ENCODE peak calls at places on chromosomes 2 and 18, in eight cellular contexts. H is fibroblast of lung, M is Peyer's patch, O is GM23338, K is right lobe of liver, X is psoas muscle, F is body of pancreas, J is heart right ventricle. Q is an unnamed sample. For H3K4me1, the result is how much of the 10 kb centered on the place peaks cover.

GRCh38 chr2:127187831-127188230 is 32.3 kb downstream of the CYP27C1 start:
- DNase-seq in H (no peak), M (no peak), O (no peak), K (no peak), X (no peak), F (no peak), J (no peak), Q (no peak)

GRCh38 chr2:127423476-127423840 is 5.2 kb downstream of the PROC start:
- DNase-seq in H (no peak), M (peak), O (peak), K (no peak), X (no peak), F (no peak), J (no peak), Q (peak)

GRCh38 chr18:70535041-70535440 is 246.2 kb downstream of the SOCS6 start:
- DNase-seq in H (no peak), M (no peak), O (no peak), K (no peak), X (no peak), F (no peak), J (no peak), Q (no peak)

GRCh38 chr2:58834404-58834803 is 593.3 kb upstream of the FANCL start:
- DNase-seq in H (peak), M (no peak), O (peak), K (peak), X (no peak), F (no peak), J (peak), Q (no peak)

GRCh38 chr2:166090346-166090745 is 37.5 kb downstream of the SCN1A start:
- DNase-seq in H (peak), M (no peak), O (no peak), K (no peak), X (no peak), F (no peak), J (no peak), Q (no peak)

GRCh38 chr2:36740031-36740430 is 43.5 kb downstream of the VIT start:
- DNase-seq in H (no peak), M (no peak), O (no peak), K (no peak), X (no peak), F (no peak), J (no peak), Q (no peak)

GRCh38 chr2:3649581-3649980 is 8.4 kb upstream of the ALLC start:
- DNase-seq in H (no peak), M (peak), O (no peak), K (no peak), X (no peak), F (no peak), J (no peak), Q (no peak)

GRCh38 chr2:111671426-111672150 is 212.4 kb downstream of the ANAPC1 start:
- DNase-seq in H (no peak), M (no peak), O (no peak), K (peak), X (peak), F (no peak), J (peak), Q (no peak)

GRCh38 chr2:153940511-153940910 is 68.8 kb downstream of the GALNT13 start:
- DNase-seq in H (peak), M (no peak), O (peak), K (no peak), X (no peak), F (no peak), J (no peak), Q (no peak)

DNA sequence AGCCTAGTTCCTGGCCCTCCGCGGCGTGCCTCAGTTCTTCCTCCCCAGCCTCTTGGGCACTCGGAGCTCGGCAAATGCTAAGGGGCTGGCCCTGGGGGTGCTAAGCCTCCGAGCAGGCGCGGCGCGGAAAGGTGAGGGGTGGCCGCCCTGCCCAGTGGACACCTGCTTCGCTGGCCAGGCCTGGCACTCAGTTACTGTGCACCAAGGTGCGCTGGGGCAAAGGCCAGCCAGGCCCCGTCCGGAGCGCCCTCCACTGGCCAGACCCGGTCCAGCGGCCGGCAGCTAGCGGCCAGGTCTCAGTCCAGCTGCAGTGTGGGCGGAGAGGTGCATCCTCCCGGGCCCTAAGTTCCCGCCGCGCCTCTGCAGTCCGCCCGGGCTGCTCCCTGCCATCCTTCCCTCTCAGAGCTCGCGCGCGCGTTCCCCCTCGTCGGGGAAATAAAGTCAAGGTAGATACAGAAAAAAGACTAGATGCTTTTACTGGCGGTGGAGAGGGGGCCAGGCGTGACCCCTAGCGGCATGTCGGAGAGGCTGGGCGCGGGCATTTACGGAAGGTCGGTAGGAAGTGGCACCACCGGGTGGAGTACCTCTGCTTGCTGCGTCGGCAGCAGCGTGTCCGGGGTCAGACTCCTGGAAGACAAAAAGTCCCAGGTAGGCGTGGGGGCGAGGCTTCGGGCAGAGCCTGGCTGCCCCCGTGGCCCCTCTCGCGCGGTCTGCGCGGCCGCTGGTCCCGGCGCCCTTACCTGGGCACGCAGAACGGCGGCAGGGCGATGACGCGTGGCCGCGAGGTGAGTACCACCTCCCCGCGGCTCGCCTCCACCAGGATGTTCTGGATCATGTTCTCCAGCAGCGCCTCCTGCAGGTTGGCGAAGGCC is 9.4 kb upstream of the CRYBA2 start:
- DNase-seq in H (peak), M (peak), O (peak), K (peak), X (peak), F (peak), J (no peak), Q (peak)
- TF ChIP-seq CTCF in H (no peak), M (no peak), O (peak), K (peak), X (peak), F (peak), J (no peak), Q (peak)

DNA sequence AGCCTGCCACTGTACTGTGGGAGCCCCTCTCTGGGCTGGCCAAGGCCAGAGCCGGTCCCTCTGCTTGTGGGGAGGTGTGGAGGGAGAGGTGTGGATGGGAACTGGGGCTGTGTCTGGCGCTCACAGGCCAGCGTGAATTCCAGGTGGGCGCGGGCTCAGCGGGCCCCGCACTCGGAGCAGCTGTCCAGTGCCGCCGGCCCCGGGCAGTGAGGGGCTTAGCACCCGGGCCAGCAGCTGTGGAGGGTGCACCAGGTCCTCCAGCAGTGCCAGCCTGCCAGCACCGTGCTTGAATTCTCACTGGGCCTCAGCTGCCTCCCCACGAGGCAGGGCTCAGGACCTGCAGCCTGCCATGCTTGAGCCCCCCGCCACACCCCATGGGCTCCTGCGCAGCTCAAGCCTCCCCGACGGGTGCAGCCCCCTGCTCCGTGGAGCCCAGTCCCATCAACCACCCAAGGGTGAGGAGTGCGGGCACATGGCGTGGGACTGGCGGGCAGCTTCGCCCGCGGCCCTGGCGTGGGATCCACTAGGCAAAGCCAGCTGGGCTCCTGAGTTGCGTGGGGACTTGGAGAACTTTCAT is 69.5 kb upstream of the ABCA12 start:
- DNase-seq in H (no peak), M (no peak), O (no peak), K (no peak), X (no peak), F (no peak), J (no peak), Q (no peak)
- H3K4me3 ChIP-seq in H (no peak), M (no peak), O (no peak), K (no peak), X (no peak), F (no peak), J (no peak), Q (no peak)

GRCh38 chr2:188811522-188811921 is 162.7 kb upstream of the COL3A1 start:
- DNase-seq in H (peak), M (no peak), O (no peak), K (no peak), X (no peak), F (no peak), J (no peak), Q (no peak)

GRCh38 chr2:188813315-188813714 is 160.9 kb upstream of the COL3A1 start:
- DNase-seq in H (peak), M (no peak), O (no peak), K (no peak), X (no peak), F (no peak), J (no peak), Q (no peak)

GRCh38 chr2:188805229-188805628 is 168.9 kb upstream of the COL3A1 start:
- DNase-seq in H (peak), M (no peak), O (no peak), K (no peak), X (no peak), F (no peak), J (no peak), Q (no peak)

GRCh38 chr2:188810591-188810990 is 163.6 kb upstream of the COL3A1 start:
- DNase-seq in H (peak), M (no peak), O (no peak), K (no peak), X (no peak), F (no peak), J (no peak), Q (no peak)

GRCh38 chr2:188808921-188809320 is 165.3 kb upstream of the COL3A1 start:
- DNase-seq in H (peak), M (no peak), O (no peak), K (no peak), X (no peak), F (no peak), J (no peak), Q (no peak)
- H3K4me1 ChIP-seq in H (under half), M (under half), O (under half), K (under half), X (under half), F (under half), J (under half), Q (under half)

DNA sequence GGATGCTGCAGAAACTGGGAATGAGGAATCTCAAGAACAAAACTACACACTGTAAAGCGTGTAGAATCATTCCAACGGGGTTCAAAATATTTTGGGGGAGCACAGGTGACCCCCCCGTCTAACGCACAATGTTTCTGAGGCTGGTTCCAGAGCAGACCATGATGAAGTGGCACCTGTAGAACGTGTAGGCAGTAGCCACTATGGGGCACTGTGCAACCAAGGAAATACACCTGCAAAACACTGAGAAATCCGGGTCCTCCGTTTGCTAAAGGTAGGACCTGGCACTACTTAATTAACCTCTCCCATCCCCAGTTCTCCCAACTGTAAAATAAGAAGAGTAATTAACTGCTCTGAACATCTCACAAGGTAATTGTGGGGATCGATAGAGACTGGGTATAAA is 22.6 kb downstream of the ST6GAL2 start:
- DNase-seq in H (no peak), M (no peak), O (peak), K (no peak), X (no peak), F (no peak), J (no peak), Q (peak)
- TF ChIP-seq CTCF in H (no peak), M (no peak), O (peak), K (no peak), X (peak), F (peak), J (no peak), Q (no peak)

GRCh38 chr18:57208056-57208455 is 61.2 kb downstream of the BOD1L2 start:
- DNase-seq in H (no peak), M (peak), O (no peak), K (no peak), X (no peak), F (no peak), J (no peak), Q (peak)

GRCh38 chr18:57210101-57210661 is 63.3 kb downstream of the BOD1L2 start:
- DNase-seq in H (peak), M (peak), O (peak), K (peak), X (peak), F (peak), J (peak), Q (peak)

GRCh38 chr18:57211412-57211750 is 64.5 kb downstream of the BOD1L2 start:
- DNase-seq in H (no peak), M (no peak), O (no peak), K (no peak), X (no peak), F (no peak), J (no peak), Q (no peak)

GRCh38 chr18:57210711-57211411 is 64.0 kb downstream of the BOD1L2 start:
- DNase-seq in H (peak), M (peak), O (no peak), K (no peak), X (no peak), F (no peak), J (no peak), Q (peak)

DNA sequence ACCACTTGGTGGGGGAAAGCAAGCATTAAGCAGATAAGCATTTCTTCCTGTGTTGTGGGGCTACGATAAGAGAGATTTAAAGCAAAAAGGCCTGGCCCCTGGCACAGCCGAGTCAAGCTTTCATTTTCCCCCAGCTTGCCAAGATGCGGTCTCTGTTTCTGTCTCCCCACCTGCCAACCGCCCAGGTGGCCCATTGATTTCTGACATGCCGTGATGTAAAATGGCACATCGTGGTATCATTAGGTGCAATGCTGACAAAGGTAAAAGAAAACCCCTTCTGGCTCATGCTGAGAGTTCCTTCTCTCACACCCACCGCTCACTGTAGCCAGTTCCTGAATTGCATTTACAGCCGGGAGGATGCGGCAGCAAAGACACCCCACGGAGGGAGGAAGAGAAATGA is 62.8 kb downstream of the BOD1L2 start:
- DNase-seq in H (no peak), M (no peak), O (peak), K (no peak), X (no peak), F (no peak), J (no peak), Q (no peak)
- H3K4me3 ChIP-seq in H (no peak), M (no peak), O (peak), K (no peak), X (no peak), F (no peak), J (no peak), Q (no peak)

DNA sequence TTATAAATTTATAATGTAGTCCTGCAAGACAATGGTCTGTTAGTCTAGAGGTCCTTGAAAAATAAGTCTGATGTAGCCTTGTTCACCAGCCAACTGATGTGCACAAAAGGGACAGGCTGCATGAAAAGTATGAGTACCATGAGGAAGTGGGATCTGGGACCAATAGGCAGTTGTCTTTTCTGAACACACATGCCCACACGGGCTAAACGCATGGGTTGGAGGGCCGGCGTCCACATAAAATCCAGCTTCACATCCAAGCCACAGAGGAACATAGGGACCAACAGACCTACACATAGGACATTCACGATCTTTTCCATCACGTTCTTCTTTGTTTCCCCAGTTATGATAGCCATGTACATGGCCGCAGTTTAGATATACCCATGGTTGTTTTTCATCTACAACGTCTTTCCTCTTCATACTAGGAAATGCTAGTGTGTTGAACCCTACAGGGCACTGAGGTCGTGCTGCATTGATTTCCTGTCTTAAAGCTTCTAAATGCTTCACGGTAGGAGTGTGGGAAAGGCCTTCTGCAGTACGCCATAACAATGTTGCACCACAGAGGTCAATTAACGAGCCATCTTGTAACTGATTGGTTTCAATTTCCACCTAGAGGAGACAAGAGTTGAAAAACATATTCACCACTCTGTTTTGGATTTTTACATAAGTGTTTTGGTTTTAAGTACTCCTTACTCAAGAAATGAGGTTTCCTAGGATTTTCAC is 49.4 kb downstream of the PELI1 start:
- DNase-seq in H (no peak), M (no peak), O (no peak), K (no peak), X (no peak), F (no peak), J (no peak), Q (no peak)
- H3K4me1 ChIP-seq in H (under half), M (under half), O (under half), K (under half), X (under half), F (under half), J (under half), Q (under half)

GRCh38 chr2:171347158-171347557 is 86.6 kb downstream of the METTL8 start:
- DNase-seq in H (peak), M (no peak), O (no peak), K (no peak), X (no peak), F (no peak), J (no peak), Q (no peak)
- TF ChIP-seq CTCF in H (no peak), M (no peak), O (no peak), K (no peak), X (peak), F (no peak), J (no peak), Q (no peak)

GRCh38 chr18:79374408-79375171 is 21.1 kb upstream of the NFATC1 start:
- DNase-seq in H (no peak), M (no peak), O (no peak), K (no peak), X (no peak), F (no peak), J (no peak), Q (no peak)
- H3K4me3 ChIP-seq in H (no peak), M (no peak), O (no peak), K (no peak), X (no peak), F (no peak), J (no peak), Q (no peak)